ENCODE peak calls at places on chromosome 11, in four cellular contexts. L is dorsolateral prefrontal cortex, O is cardiac fibroblast, R is prostate gland. T is an unnamed sample.

GRCh38 chr11:122813176-122813917 is 25.0 kb upstream of the CRTAM start:
- DNase-seq in L (no peak), O (no peak), R (no peak), T (no peak)

GRCh38 chr11:111120221-111120620 is 125.3 kb upstream of the POU2AF2 start:
- DNase-seq in L (no peak), R (no peak), O (no peak), T (no peak)

GRCh38 chr11:6617315-6617781 is 1.9 kb downstream of the TPP1 start:
- DNase-seq in O (peak), L (no peak), R (no peak), T (no peak)

GRCh38 chr11:64888761-64889511 is 10.5 kb upstream of the EHD1 start:
- DNase-seq in O (no peak), R (no peak), L (no peak), T (no peak)

GRCh38 chr11:114086394-114086793 is 26.9 kb downstream of the ZBTB16 start:
- DNase-seq in O (no peak), R (no peak), L (no peak), T (no peak)

GRCh38 chr11:7457211-7457610 is 28.1 kb upstream of the OLFML1 start:
- DNase-seq in O (peak), L (no peak), R (no peak), T (no peak)

GRCh38 chr11:112174789-112175595 is at the start of gene BCO2:
- DNase-seq in L (peak), O (peak), R (peak), T (peak)

GRCh38 chr11:32312865-32313403 is 122.4 kb downstream of the WT1 start:
- DNase-seq in L (no peak), R (no peak), O (peak), T (no peak)

GRCh38 chr11:128725630-128726461 is 32.0 kb downstream of the FLI1 start:
- DNase-seq in O (peak), R (no peak), L (no peak), T (peak)

GRCh38 chr11:61265357-61265756 is 24.4 kb downstream of the PGA5 start:
- DNase-seq in L (no peak), O (no peak), R (no peak), T (no peak)

GRCh38 chr11:125373426-125374391 is 122.4 kb downstream of the FEZ1 start:
- DNase-seq in R (no peak), L (no peak), O (peak), T (no peak)

GRCh38 chr11:98531576-98531975 is 489.2 kb upstream of the CNTN5 start:
- DNase-seq in R (no peak), O (peak), L (no peak), T (no peak)

GRCh38 chr11:17992916-17993315 is 19.9 kb downstream of the SERGEF start:
- DNase-seq in R (peak), O (no peak), L (peak), T (no peak)

GRCh38 chr11:114307524-114308203 is 11.5 kb downstream of the NNMT start:
- DNase-seq in R (no peak), L (no peak), O (peak), T (no peak)

GRCh38 chr11:47355283-47356128 is 3.0 kb upstream of the MYBPC3 start:
- DNase-seq in O (peak), L (peak), R (peak), T (peak)

GRCh38 chr11:115741376-115741775 is 237.2 kb upstream of the CADM1 start:
- DNase-seq in O (no peak), L (no peak), R (no peak), T (no peak)

GRCh38 chr11:128468106-128468505 is 119.3 kb downstream of the ETS1 start:
- DNase-seq in R (no peak), O (no peak), L (no peak), T (no peak)

GRCh38 chr11:57779275-57779674 is 17.7 kb downstream of the CTNND1 start:
- DNase-seq in R (peak), L (no peak), O (peak), T (peak)

GRCh38 chr11:28442113-28442512 is 333.9 kb downstream of the METTL15 start:
- DNase-seq in R (no peak), L (no peak), O (no peak), T (no peak)

GRCh38 chr11:55707029-55707428 is 45.0 kb downstream of the OR4C6 start:
- DNase-seq in R (no peak), O (peak), L (no peak), T (peak)

GRCh38 chr11:111910637-111911562 is 670 bp downstream of the CRYAB start:
- DNase-seq in O (no peak), L (peak), R (no peak), T (no peak)

GRCh38 chr11:132238331-132238730 is 867.9 kb downstream of the NTM start:
- DNase-seq in O (no peak), L (no peak), R (no peak), T (no peak)

GRCh38 chr11:132245558-132246385 is 875.4 kb downstream of the NTM start:
- DNase-seq in O (no peak), L (no peak), R (no peak), T (no peak)

GRCh38 chr11:132248585-132248984 is 878.2 kb downstream of the NTM start:
- DNase-seq in O (no peak), L (no peak), R (no peak), T (no peak)

GRCh38 chr11:132244871-132245557 is 874.6 kb downstream of the NTM start:
- DNase-seq in L (no peak), O (no peak), R (no peak), T (no peak)

DNA sequence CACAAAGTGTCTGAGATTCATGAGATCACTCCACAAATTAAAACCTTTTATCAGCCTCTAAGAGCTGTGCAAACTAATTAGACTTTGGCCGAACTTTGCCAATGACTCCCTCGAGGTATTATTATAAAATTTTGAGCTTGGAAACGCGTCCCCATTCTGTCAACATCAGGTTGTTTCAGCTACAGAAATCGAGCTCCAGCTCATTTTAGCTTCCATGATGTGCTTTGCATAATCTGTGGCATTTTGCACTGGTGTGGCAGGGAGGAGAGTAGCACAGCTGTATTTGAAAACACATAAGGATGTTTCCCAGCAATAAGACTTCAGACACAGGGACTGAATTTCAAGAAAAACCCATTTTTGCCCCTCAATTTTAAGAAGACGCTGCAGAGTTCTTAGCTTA is 872.2 kb downstream of the NTM start:
- DNase-seq in O (no peak), L (no peak), R (no peak), T (no peak)
- H3K4me3 ChIP-seq in O (no peak), L (no peak), R (no peak), T (no peak)

DNA sequence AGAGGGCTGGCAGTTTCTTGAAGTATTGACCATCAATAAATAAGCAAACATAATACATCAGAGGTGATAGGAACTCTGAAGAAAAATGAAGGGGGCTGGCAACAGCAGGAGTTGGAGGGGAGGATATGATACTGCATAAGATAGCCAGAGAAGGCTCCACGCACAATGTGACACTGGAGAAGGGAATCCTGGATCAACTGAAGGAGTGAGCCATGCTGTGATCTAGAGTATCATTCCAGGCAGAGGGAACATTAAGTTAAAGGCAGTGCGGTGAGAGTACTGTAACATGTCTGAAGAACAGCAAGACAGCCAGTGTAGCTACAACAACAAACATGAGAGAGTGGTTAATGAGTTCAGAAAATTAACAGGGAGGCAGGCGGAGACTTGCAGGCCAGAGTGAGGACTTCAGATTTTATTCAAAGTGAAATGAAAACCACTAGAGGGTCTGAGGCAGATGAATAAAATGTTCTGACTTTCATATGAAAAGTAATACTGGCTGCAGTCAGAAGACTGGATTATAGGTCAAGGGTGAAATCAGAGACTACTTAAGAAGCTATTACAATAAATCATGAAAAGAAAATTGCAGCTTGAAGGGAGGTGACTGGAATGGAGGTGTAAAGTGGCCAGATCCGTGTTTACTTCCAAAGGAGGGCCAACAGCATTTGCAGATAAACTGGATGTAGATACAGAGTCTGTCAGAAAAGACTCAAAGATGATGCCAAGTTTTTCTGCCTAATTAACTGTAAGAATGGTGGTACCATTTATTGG is 49.4 kb downstream of the RRAS2 start:
- DNase-seq in O (no peak), L (no peak), R (no peak), T (no peak)
- H3K4me3 ChIP-seq in O (no peak), L (no peak), R (no peak), T (no peak)

GRCh38 chr11:313304-313786 is 495 bp upstream of the IFITM1 start:
- DNase-seq in O (no peak), R (no peak), L (no peak), T (no peak)
- H3K4me3 ChIP-seq in O (no peak), R (no peak), L (peak), T (no peak)

GRCh38 chr11:88515002-88515401 is 177.5 kb upstream of the CTSC start:
- DNase-seq in L (no peak), O (no peak), R (no peak), T (no peak)
- H3K4me3 ChIP-seq in L (no peak), O (no peak), R (no peak), T (no peak)

DNA sequence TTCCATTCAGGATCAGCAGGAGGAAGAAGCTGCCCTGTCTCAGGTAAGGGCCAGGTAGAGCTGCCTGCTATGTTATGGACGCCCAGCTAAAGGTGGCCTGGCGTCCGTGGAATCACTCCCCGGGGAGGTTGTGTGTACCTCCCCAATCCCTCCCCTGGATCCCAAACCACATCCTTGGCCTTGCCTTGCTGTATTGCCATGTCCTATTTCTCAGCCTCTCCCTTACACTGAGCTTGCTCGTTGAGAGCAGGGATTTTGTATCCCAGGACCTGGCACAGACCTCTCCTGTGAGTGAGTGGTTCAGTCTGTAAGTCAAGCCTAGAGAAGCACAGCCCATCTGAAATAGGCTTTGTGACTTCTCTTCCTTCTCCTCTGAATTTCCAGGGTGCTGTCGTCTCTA is 53.9 kb downstream of the TRAF6 start:
- DNase-seq in O (no peak), R (no peak), L (no peak), T (no peak)
- H3K4me3 ChIP-seq in O (peak), R (no peak), L (no peak), T (no peak)

GRCh38 chr11:121524233-121524631 is 71.5 kb upstream of the SORL1-AS1 start:
- DNase-seq in O (no peak), R (no peak), L (no peak), T (peak)

GRCh38 chr11:121523581-121524232 is 70.9 kb upstream of the SORL1-AS1 start:
- DNase-seq in O (no peak), R (peak), L (no peak), T (no peak)

GRCh38 chr11:121522043-121522941 is 69.5 kb upstream of the SORL1-AS1 start:
- DNase-seq in R (no peak), L (no peak), O (no peak), T (peak)

GRCh38 chr11:121520243-121521144 is 67.7 kb upstream of the SORL1-AS1 start:
- DNase-seq in O (peak), L (no peak), R (no peak), T (no peak)

DNA sequence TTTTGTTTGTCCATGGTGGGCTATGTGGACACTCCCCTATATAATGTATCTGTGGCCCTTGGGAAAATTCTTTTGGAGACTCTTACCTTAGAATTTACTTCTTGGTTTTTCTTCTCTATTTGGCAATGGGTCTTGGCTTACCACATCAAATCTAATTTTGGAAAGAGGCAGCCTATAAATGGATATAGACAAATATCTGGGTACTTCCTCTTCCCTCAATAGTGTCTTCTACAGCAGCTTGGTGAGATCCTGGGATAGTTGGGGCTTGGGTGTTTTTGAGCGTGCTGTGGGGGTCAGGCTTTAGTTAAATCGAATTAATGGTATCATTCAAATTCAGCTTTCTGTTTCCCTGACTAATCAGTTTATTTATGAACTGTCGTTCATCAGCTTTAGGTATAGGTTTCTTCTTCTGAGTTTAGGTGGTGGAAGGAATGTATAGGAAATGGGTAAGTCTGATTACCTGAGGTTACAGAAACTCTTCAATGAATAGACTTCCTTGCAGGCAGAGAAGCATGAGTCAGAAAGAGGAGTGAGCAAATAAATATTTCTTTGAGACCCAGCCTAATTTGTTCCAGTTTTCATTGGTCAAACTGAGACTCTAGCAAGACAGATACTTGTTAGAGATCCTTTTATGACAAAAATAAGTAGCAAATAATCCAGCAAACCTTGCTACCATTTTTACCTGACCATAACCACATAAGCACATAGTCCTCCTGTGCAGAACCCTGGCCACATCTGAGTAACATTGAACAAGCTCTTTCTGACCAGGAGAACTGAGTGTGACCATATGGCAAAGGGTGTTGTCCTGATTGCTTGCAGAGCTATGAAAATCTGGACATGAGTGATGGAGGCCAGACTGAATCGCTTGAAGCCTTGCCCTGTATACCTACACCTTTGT is 68.6 kb upstream of the SORL1-AS1 start:
- DNase-seq in O (no peak), L (no peak), R (no peak), T (no peak)
- H3K4me3 ChIP-seq in O (no peak), L (no peak), R (no peak), T (no peak)

T was measured in SJCRH30.